ENCODE peak calls at places on chromosomes 2 and 18, in ten cellular contexts. G is foreskin fibroblast; C is sigmoid colon; I is Karpas-422; O is right lobe of liver; V is psoas muscle; Q is NT2/D1; Y is tibial artery; N is fibroblast of lung; J is effector memory CD4-positive, alpha-beta T cell. K is an unnamed sample.

GRCh38 chr18:47895565-47896250 is 34.8 kb downstream of the SMAD2 start:
- DNase-seq in J (no peak), I (no peak), C (no peak), V (no peak), O (no peak), Y (no peak), G (no peak), N (no peak), Q (no peak), K (no peak)

GRCh38 chr2:215466097-215466909 is 30.4 kb upstream of the FN1 start:
- DNase-seq in Q (no peak), Y (no peak), V (no peak), O (no peak), N (no peak), I (no peak), G (peak; percentile 61), J (no peak), C (no peak), K (no peak)

GRCh38 chr2:54041135-54041534 is 70.3 kb upstream of the PSME4 start:
- DNase-seq in Y (no peak), J (no peak), N (peak; percentile 43), C (no peak), Q (no peak), I (no peak), O (no peak), G (no peak), V (peak; percentile 19), K (no peak)

GRCh38 chr18:21703241-21703820 is 1.2 kb downstream of the ABHD3 start:
- DNase-seq in I (peak; percentile 91), Y (no peak), O (no peak), G (no peak), J (peak; percentile 11), N (peak; percentile 1), V (no peak), C (no peak), Q (no peak), K (no peak)

GRCh38 chr18:934518-935123 is 29.9 kb downstream of the ADCYAP1 start:
- DNase-seq in N (no peak), O (no peak), V (no peak), J (no peak), G (no peak), C (no peak), I (no peak), Q (no peak), Y (no peak), K (no peak)

GRCh38 chr2:101516833-101517690 is 42.1 kb upstream of the RFX8 start:
- DNase-seq in N (peak; percentile 99), Q (no peak), J (no peak), C (no peak), Y (no peak), I (no peak), O (no peak), G (peak; percentile 99), V (no peak), K (peak; percentile 83)

GRCh38 chr2:3200420-3200939 is 177.1 kb downstream of the EIPR1 start:
- DNase-seq in G (peak; percentile 49), V (no peak), Q (no peak), J (no peak), N (peak; percentile 62), O (no peak), I (no peak), Y (no peak), C (no peak), K (no peak)

GRCh38 chr2:241821460-241822263 is 12.7 kb downstream of the NEU4 start:
- DNase-seq in I (no peak), J (no peak), Y (peak; percentile 59), O (no peak), V (no peak), C (peak; percentile 63), G (no peak), Q (no peak), N (no peak), K (no peak)

GRCh38 chr2:85418132-85419008 is at the start of gene SH2D6:
- DNase-seq in Q (peak; percentile 75), O (peak; percentile 85), J (peak; percentile 72), G (peak; percentile 76), N (peak; percentile 77), I (peak; percentile 96), C (peak; percentile 93), V (peak; percentile 89), Y (peak; percentile 91), K (no peak)

GRCh38 chr2:142325870-142326269 is 195.1 kb upstream of the LRP1B start:
- DNase-seq in J (no peak), G (no peak), V (no peak), Y (no peak), I (no peak), C (no peak), Q (no peak), N (no peak), O (no peak), K (no peak)

GRCh38 chr2:120323214-120323613 is 22.7 kb upstream of the INHBB start:
- DNase-seq in C (peak; percentile 78), N (peak; percentile 18), Y (peak; percentile 87), J (no peak), Q (no peak), I (no peak), G (no peak), O (peak; percentile 86), V (peak; percentile 79), K (no peak)

GRCh38 chr2:200913654-200914053 is 24.5 kb downstream of the NIF3L1 start:
- DNase-seq in O (no peak), Y (no peak), Q (no peak), C (no peak), J (no peak), G (peak; percentile 52), N (peak; percentile 75), V (no peak), I (no peak), K (peak; percentile 29)

GRCh38 chr18:69943021-69943420 is 4.7 kb downstream of the CD226 start:
- DNase-seq in J (no peak), I (peak; percentile 70), O (no peak), V (no peak), Y (no peak), C (no peak), G (no peak), N (no peak), Q (no peak), K (no peak)

GRCh38 chr18:37571266-37571665 is 5.7 kb upstream of the CELF4 start:
- DNase-seq in J (no peak), N (no peak), O (no peak), Q (no peak), V (no peak), C (no peak), Y (no peak), I (no peak), G (no peak), K (no peak)

GRCh38 chr2:31217465-31218200 is at the start of gene CAPN14:
- DNase-seq in Q (no peak), V (no peak), C (no peak), J (no peak), I (no peak), G (no peak), Y (no peak), O (no peak), N (no peak), K (no peak)
- H3K4me3 ChIP-seq in Q (no peak within 1 kb of the TSS), V (no peak within 1 kb of the TSS), C (no peak within 1 kb of the TSS), J (no peak within 1 kb of the TSS), I (no peak within 1 kb of the TSS), G (no peak within 1 kb of the TSS), Y (no peak within 1 kb of the TSS), O (no peak within 1 kb of the TSS), N (no peak within 1 kb of the TSS), K (no peak within 1 kb of the TSS)

DNA sequence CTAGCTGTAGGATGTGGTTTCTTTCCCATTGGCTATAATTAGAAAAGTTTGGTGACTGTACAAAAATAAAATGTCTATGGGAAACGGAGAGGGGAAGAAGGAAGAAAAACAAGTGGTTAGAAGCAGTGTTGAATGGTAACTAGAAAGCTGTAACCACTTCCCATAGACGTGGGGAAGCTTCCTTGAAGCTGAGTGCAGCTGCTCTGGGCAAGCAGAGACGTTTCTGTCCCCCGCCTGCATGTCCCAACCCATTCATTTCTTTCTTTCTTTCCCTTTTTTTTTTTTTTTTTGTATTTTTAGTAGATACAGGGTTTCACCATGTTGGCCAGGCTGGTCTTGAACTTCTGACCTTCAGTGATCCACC is 367.8 kb upstream of the HS6ST1 start:
- DNase-seq in Q (no peak), J (no peak), G (no peak), N (peak; percentile 12), C (no peak), I (no peak), V (no peak), Y (peak; percentile 7), O (no peak), K (no peak)
- H3K4me3 ChIP-seq in Q (no peak overlapping the region), J (no peak overlapping the region), G (no peak overlapping the region), N (no peak overlapping the region), C (no peak overlapping the region), I (no peak overlapping the region), V (no peak overlapping the region), Y (no peak overlapping the region), O (no peak overlapping the region), K (no peak overlapping the region)

DNA sequence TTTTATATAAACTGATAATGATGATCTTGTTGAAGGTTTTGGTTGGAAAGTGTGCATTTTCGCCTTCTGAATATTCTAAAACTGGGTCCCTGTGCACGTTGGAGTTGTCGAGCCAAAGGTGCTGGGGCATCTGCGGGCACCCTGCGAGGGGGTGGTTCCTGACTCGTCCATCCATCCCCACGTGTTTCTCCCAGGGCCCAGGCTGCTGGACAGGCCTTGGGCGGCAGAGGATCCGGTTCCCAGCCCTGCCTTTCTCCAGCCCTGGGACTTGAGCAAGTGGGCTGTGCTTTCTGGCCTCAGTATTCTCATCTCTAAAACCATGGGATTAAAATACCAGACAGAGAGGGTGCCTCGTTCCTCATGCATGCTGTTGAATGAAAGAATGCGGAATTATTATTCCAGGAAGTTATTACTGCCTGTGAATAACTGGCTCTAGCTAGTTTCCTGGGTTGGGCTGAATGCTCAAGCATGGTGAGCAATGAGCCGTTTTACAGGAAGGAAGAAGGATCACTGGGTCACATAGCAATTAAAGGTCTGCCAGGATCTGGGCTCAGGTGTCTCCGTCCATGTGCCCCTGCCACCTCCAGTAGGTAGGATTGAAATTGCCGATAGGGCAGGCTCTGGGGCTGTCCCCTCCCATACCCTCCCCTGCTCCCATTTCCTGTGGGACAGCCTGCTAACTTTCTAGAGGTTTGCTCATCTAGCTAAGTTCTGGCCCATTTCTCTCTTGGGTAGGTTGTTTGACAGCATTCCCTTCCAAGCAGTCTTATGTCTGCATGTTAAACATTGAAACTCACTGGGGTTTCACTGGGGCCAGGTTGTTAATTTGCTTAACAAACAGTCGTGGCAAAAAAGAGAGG is 77.2 kb upstream of the HS6ST1 start:
- DNase-seq in I (no peak), N (no peak), O (no peak), G (no peak), C (peak; percentile 53), J (no peak), Y (peak; percentile 29), V (no peak), Q (no peak), K (no peak)
- H3K4me3 ChIP-seq in I (no peak overlapping the region), N (no peak overlapping the region), O (no peak overlapping the region), G (no peak overlapping the region), C (no peak overlapping the region), J (no peak overlapping the region), Y (no peak overlapping the region), V (no peak overlapping the region), Q (no peak overlapping the region), K (no peak overlapping the region)

DNA sequence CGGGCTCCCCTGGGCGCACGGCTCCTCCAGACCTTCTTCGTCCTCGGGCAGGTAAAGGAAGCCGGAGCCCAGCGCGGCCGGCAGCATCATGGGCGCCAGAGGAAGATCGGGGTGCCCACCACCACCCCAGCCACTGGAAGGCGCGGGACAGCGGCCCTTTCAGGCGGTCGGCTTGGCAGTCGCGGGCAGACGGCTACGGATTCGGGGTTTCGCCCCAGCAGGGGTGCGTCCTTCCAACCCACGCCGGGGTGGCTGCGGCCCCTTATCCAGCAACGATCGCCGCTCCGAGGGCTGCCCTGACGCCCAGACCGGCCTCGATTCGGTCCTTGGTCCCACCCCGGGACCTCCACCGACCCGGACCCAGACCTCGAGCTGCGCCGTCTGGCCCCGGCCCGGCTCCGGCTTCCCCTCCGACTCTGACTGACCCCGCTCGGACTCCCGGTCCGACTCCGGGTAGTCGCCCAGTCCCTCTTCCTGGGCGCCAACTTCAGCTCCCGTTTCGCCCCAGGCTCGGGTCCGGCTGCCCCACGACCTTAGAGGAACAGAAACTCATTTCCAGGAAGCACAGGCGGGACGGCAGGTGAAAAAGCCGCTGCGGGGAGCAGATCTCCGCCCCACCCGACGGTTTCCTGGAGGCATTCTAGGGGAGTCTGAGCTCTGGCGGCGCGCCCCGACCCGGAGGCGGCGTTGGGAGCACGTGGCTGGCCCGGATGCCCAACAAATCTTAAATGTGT is 30.2 kb upstream of the SSB start:
- DNase-seq in V (peak; percentile 32), Y (no peak), I (no peak), G (no peak), N (no peak), J (peak; percentile 5), O (peak; percentile 53), Q (no peak), C (no peak), K (no peak)
- H3K4me3 ChIP-seq in V (peak overlapping the region; percentile 52), Y (peak overlapping the region; percentile 42), I (no peak overlapping the region), G (peak overlapping the region; percentile 35), N (peak overlapping the region; percentile 44), J (peak overlapping the region; percentile 58), O (peak overlapping the region; percentile 45), Q (no peak overlapping the region), C (no peak overlapping the region), K (peak overlapping the region; percentile 28)